ENCODE peak calls at places on chromosomes 7 and 10, in nine cellular contexts. One of them, this sample, is unnamed.

GRCh38 chr7:149716007-149716931 is 57.1 kb downstream of the ZNF467 start:
- DNase-seq in astrocyte of the cerebellum: no peak
- DNase-seq in foreskin fibroblast: peak; percentile 41
- DNase-seq in mesendoderm: no peak
- DNase-seq in right cardiac atrium: no peak
- DNase-seq in AG10803: peak; percentile 35
- DNase-seq in HAP-1: no peak
- DNase-seq in activated T-cell treated with anti-CD3 and anti-CD28 coated beads for 1 hour: no peak
- DNase-seq in HL-60: no peak
- DNase-seq in this sample: peak; percentile 33

GRCh38 chr10:98403812-98404504 is 11.0 kb downstream of the PYROXD2 start:
- DNase-seq in mesendoderm: no peak
- DNase-seq in activated T-cell treated with anti-CD3 and anti-CD28 coated beads for 1 hour: no peak
- DNase-seq in right cardiac atrium: no peak
- DNase-seq in AG10803: peak; percentile 26
- DNase-seq in HL-60: no peak
- DNase-seq in astrocyte of the cerebellum: no peak
- DNase-seq in HAP-1: no peak
- DNase-seq in foreskin fibroblast: peak; percentile 68
- DNase-seq in this sample: no peak

GRCh38 chr7:21548491-21548890 is 5.7 kb downstream of the DNAH11 start:
- DNase-seq in mesendoderm: no peak
- DNase-seq in HAP-1: no peak
- DNase-seq in astrocyte of the cerebellum: no peak
- DNase-seq in activated T-cell treated with anti-CD3 and anti-CD28 coated beads for 1 hour: no peak
- DNase-seq in foreskin fibroblast: no peak
- DNase-seq in AG10803: no peak
- DNase-seq in right cardiac atrium: no peak
- DNase-seq in HL-60: no peak
- DNase-seq in this sample: no peak

GRCh38 chr10:69728335-69728861 is 73.3 kb upstream of the COL13A1 start:
- DNase-seq in HAP-1: no peak
- DNase-seq in right cardiac atrium: peak; percentile 62
- DNase-seq in AG10803: peak; percentile 26
- DNase-seq in HL-60: no peak
- DNase-seq in activated T-cell treated with anti-CD3 and anti-CD28 coated beads for 1 hour: no peak
- DNase-seq in astrocyte of the cerebellum: no peak
- DNase-seq in foreskin fibroblast: peak; percentile 64
- DNase-seq in mesendoderm: peak; percentile 96
- DNase-seq in this sample: no peak

GRCh38 chr10:58140706-58141347 is 126.9 kb downstream of the IPMK start:
- DNase-seq in activated T-cell treated with anti-CD3 and anti-CD28 coated beads for 1 hour: no peak
- DNase-seq in foreskin fibroblast: no peak
- DNase-seq in HL-60: no peak
- DNase-seq in HAP-1: no peak
- DNase-seq in right cardiac atrium: no peak
- DNase-seq in astrocyte of the cerebellum: no peak
- DNase-seq in AG10803: no peak
- DNase-seq in mesendoderm: peak; percentile 77
- DNase-seq in this sample: no peak

GRCh38 chr10:7659560-7659959 is 7.2 kb downstream of the ITIH5 start:
- DNase-seq in HAP-1: no peak
- DNase-seq in AG10803: peak; percentile 46
- DNase-seq in mesendoderm: no peak
- DNase-seq in astrocyte of the cerebellum: no peak
- DNase-seq in activated T-cell treated with anti-CD3 and anti-CD28 coated beads for 1 hour: no peak
- DNase-seq in HL-60: no peak
- DNase-seq in right cardiac atrium: no peak
- DNase-seq in foreskin fibroblast: no peak
- DNase-seq in this sample: no peak

GRCh38 chr10:36097696-36098095 is 455.6 kb upstream of the FZD8 start:
- DNase-seq in AG10803: no peak
- DNase-seq in foreskin fibroblast: no peak
- DNase-seq in activated T-cell treated with anti-CD3 and anti-CD28 coated beads for 1 hour: no peak
- DNase-seq in HAP-1: no peak
- DNase-seq in astrocyte of the cerebellum: no peak
- DNase-seq in right cardiac atrium: no peak
- DNase-seq in HL-60: no peak
- DNase-seq in mesendoderm: no peak
- DNase-seq in this sample: no peak

GRCh38 chr7:132577206-132578049 is 1.2 kb upstream of the PLXNA4 start:
- DNase-seq in foreskin fibroblast: peak; percentile 81
- DNase-seq in astrocyte of the cerebellum: peak; percentile 54
- DNase-seq in HAP-1: peak; percentile 4
- DNase-seq in HL-60: peak; percentile 36
- DNase-seq in AG10803: peak; percentile 73
- DNase-seq in right cardiac atrium: peak; percentile 93
- DNase-seq in activated T-cell treated with anti-CD3 and anti-CD28 coated beads for 1 hour: no peak
- DNase-seq in mesendoderm: peak; percentile 88
- DNase-seq in this sample: peak; percentile 90

GRCh38 chr7:140674356-140674800 is 1.6 kb downstream of the ADCK2 start:
- DNase-seq in mesendoderm: no peak
- DNase-seq in HL-60: no peak
- DNase-seq in astrocyte of the cerebellum: no peak
- DNase-seq in AG10803: no peak
- DNase-seq in HAP-1: no peak
- DNase-seq in right cardiac atrium: peak; percentile 54
- DNase-seq in foreskin fibroblast: no peak
- DNase-seq in activated T-cell treated with anti-CD3 and anti-CD28 coated beads for 1 hour: no peak
- DNase-seq in this sample: no peak

GRCh38 chr10:70323697-70324340 is 40.0 kb upstream of the NPFFR1 start:
- DNase-seq in right cardiac atrium: peak; percentile 30
- DNase-seq in foreskin fibroblast: no peak
- DNase-seq in activated T-cell treated with anti-CD3 and anti-CD28 coated beads for 1 hour: no peak
- DNase-seq in mesendoderm: peak; percentile 49
- DNase-seq in HL-60: no peak
- DNase-seq in AG10803: no peak
- DNase-seq in astrocyte of the cerebellum: no peak
- DNase-seq in HAP-1: no peak
- DNase-seq in this sample: no peak

GRCh38 chr10:19811517-19811916 is 4.7 kb upstream of the PLXDC2 start:
- DNase-seq in activated T-cell treated with anti-CD3 and anti-CD28 coated beads for 1 hour: no peak
- DNase-seq in mesendoderm: peak; percentile 52
- DNase-seq in HAP-1: no peak
- DNase-seq in AG10803: peak; percentile 9
- DNase-seq in HL-60: no peak
- DNase-seq in foreskin fibroblast: peak; percentile 35
- DNase-seq in astrocyte of the cerebellum: peak; percentile 29
- DNase-seq in right cardiac atrium: peak; percentile 74
- DNase-seq in this sample: peak; percentile 70

This sample was measured in cardiac muscle cell.